ENCODE peak calls at places on chromosomes 3 and 15, in six cellular contexts. F is thoracic aorta, R is colonic mucosa, T is tibial nerve, Q is K562, U is PC-9. L is an unnamed sample.
A peak's percentile ranks its signal among the peaks of the same experiment; 100 is the strongest.

GRCh38 chr15:42999201-42999779 is 78.7 kb upstream of the TTBK2 start:
- DNase-seq in F (no peak), R (no peak), T (no peak), Q (no peak), U (no peak), L (no peak)

GRCh38 chr15:51623386-51623938 is 891 bp upstream of the DMXL2 start:
- DNase-seq in F (no peak), R (peak; percentile 89), T (peak; percentile 46), Q (peak; percentile 77), U (peak; percentile 79), L (no peak)

GRCh38 chr3:15405448-15406050 is 21.8 kb downstream of the METTL6 start:
- DNase-seq in F (no peak), R (no peak), T (peak; percentile 49), Q (peak; percentile 76), U (no peak), L (no peak)

GRCh38 chr3:146974001-146974400 is 368.9 kb upstream of the PLSCR5 start:
- DNase-seq in F (no peak), R (no peak), T (no peak), Q (no peak), U (no peak), L (no peak)

GRCh38 chr3:80051602-80051962 is 283.8 kb upstream of the ROBO1 start:
- DNase-seq in F (no peak), R (no peak), T (no peak), Q (no peak), U (no peak), L (no peak)

GRCh38 chr3:132641837-132642538 is 17.6 kb downstream of the ACAD11 start:
- DNase-seq in F (no peak), R (no peak), T (no peak), Q (peak; percentile 28), U (peak; percentile 34), L (no peak)

GRCh38 chr3:189754356-189754755 is 123.2 kb downstream of the TP63 start:
- DNase-seq in F (no peak), R (no peak), T (no peak), Q (no peak), U (no peak), L (no peak)

GRCh38 chr3:126152931-126153694 is 27.3 kb downstream of the ALDH1L1 start:
- DNase-seq in F (no peak), R (peak; percentile 9), T (no peak), Q (no peak), U (no peak), L (no peak)

GRCh38 chr3:73580343-73580742 is 44.4 kb downstream of the PDZRN3 start:
- DNase-seq in F (no peak), R (no peak), T (no peak), Q (no peak), U (no peak), L (no peak)

GRCh38 chr3:192422321-192422997 is 304.9 kb downstream of the FGF12 start:
- DNase-seq in F (no peak), R (no peak), T (no peak), Q (no peak), U (peak; percentile 75), L (no peak)

GRCh38 chr15:92839696-92840095 is 60.4 kb upstream of the CHD2 start:
- DNase-seq in F (no peak), R (no peak), T (no peak), Q (no peak), U (no peak), L (no peak)

GRCh38 chr15:35444557-35445204 is 101.3 kb downstream of the DPH6 start:
- DNase-seq in F (no peak), R (no peak), T (no peak), Q (peak; percentile 60), U (no peak), L (peak; percentile 22)

GRCh38 chr3:4983739-4984510 is 4.7 kb downstream of the BHLHE40 start:
- DNase-seq in F (no peak), R (peak; percentile 72), T (peak; percentile 52), Q (peak; percentile 83), U (peak; percentile 71), L (no peak)

GRCh38 chr15:51878446-51879386 is 49.3 kb downstream of the TMOD3 start:
- DNase-seq in F (no peak), R (no peak), T (no peak), Q (peak; percentile 53), U (peak; percentile 85), L (no peak)

GRCh38 chr15:100762913-100763627 is 116.6 kb upstream of the ALDH1A3 start:
- DNase-seq in F (no peak), R (no peak), T (no peak), Q (no peak), U (no peak), L (no peak)

GRCh38 chr3:5021116-5021515 is 41.9 kb downstream of the BHLHE40 start:
- DNase-seq in F (no peak), R (no peak), T (no peak), Q (no peak), U (no peak), L (no peak)

GRCh38 chr15:99556010-99556409 is 9.8 kb upstream of the MEF2A start:
- DNase-seq in F (no peak), R (no peak), T (no peak), Q (no peak), U (no peak), L (no peak)

GRCh38 chr15:88257311-88257901 is 867 bp upstream of the NTRK3 start:
- DNase-seq in F (no peak), R (no peak), T (no peak), Q (no peak), U (no peak), L (no peak)

GRCh38 chr3:23889401-23889800 is 27.4 kb downstream of the NKIRAS1 start:
- DNase-seq in F (no peak), R (no peak), T (no peak), Q (no peak), U (peak; percentile 48), L (no peak)

GRCh38 chr3:48798998-48799397 is 48.7 kb downstream of the PRKAR2A start:
- DNase-seq in F (no peak), R (peak; percentile 62), T (no peak), Q (no peak), U (no peak), L (no peak)

GRCh38 chr3:187989458-187990153 is 164.4 kb upstream of the LPP start:
- DNase-seq in F (no peak), R (no peak), T (no peak), Q (no peak), U (no peak), L (peak; percentile 81)

GRCh38 chr15:76714950-76715349 is 190.2 kb downstream of the SCAPER start:
- DNase-seq in F (no peak), R (no peak), T (no peak), Q (no peak), U (no peak), L (no peak)

GRCh38 chr3:141421639-141422319 is 53.5 kb downstream of the ZBTB38 start:
- DNase-seq in F (no peak), R (no peak), T (no peak), Q (no peak), U (no peak), L (no peak)

GRCh38 chr15:101070502-101071273 is 151.5 kb downstream of the LRRK1 start:
- DNase-seq in F (no peak), R (no peak), T (no peak), Q (no peak), U (peak; percentile 87), L (no peak)

GRCh38 chr3:49745986-49746385 is 22.2 kb upstream of the GMPPB start:
- DNase-seq in F (no peak), R (no peak), T (no peak), Q (no peak), U (peak; percentile 87), L (no peak)

GRCh38 chr3:196207833-196208607 is 3.2 kb downstream of the ZDHHC19 start:
- DNase-seq in F (no peak), R (peak; percentile 64), T (no peak), Q (peak; percentile 94), U (peak; percentile 57), L (no peak)

GRCh38 chr3:2727566-2728318 is 382.4 kb downstream of the IL5RA start:
- DNase-seq in F (no peak), R (no peak), T (no peak), Q (no peak), U (no peak), L (no peak)

GRCh38 chr3:64176461-64176996 is 48.7 kb downstream of the PRICKLE2 start:
- DNase-seq in F (no peak), R (no peak), T (no peak), Q (no peak), U (no peak), L (no peak)

GRCh38 chr3:88203537-88204143 is 53.9 kb downstream of the C3orf38 start:
- DNase-seq in F (no peak), R (peak; percentile 66), T (peak; percentile 93), Q (peak; percentile 67), U (no peak), L (peak; percentile 64)

GRCh38 chr15:100330629-100331215 is 11.1 kb downstream of the ADAMTS17 start:
- DNase-seq in F (no peak), R (no peak), T (no peak), Q (no peak), U (no peak), L (no peak)

GRCh38 chr3:112686360-112686759 is 45.4 kb upstream of the CCDC80 start:
- DNase-seq in F (no peak), R (no peak), T (no peak), Q (no peak), U (no peak), L (no peak)

GRCh38 chr15:58552505-58553364 is 120.9 kb downstream of the LIPC start:
- DNase-seq in F (no peak), R (no peak), T (no peak), Q (no peak), U (no peak), L (no peak)
- H3K4me3 ChIP-seq in F (peak overlapping the region; percentile 58), R (no peak overlapping the region), T (peak overlapping the region; percentile 17), Q (no peak overlapping the region), U (peak overlapping the region; percentile 44), L (no peak overlapping the region)

DNA sequence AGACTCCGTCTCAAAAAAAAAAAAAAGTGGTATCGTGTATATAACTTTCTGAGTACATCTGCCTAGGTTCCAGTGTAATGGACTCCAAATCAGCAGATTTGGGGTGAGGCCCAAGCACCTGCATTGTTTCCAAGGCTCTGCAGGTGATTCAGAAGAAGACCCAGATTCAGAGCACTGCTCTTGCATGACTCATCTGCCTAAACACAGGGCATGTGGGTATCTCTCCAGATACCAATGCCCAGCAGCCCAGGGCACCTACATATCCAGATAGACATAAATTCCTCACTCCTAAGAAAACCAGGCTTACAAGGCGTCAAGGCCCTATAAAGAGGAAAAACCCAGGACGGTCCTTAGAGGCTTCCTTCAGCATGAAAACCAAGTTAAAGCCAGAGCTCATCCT is 24.3 kb downstream of the NDUFAF1 start:
- DNase-seq in F (no peak), R (no peak), T (no peak), Q (no peak), U (no peak), L (no peak)
- H3K36me3 ChIP-seq in F (no peaks in the 10 kb centered on the region), R (no peaks in the 10 kb centered on the region), T (no peaks in the 10 kb centered on the region), Q (peaks cover 72% of the 10 kb centered on the region), U (peaks cover 6% of the 10 kb centered on the region), L (peaks cover 19% of the 10 kb centered on the region)

GRCh38 chr15:75680007-75680789 is 32.5 kb downstream of the CSPG4 start:
- DNase-seq in F (no peak), R (no peak), T (no peak), Q (no peak), U (no peak), L (no peak)
- H3K27ac ChIP-seq in F (peak overlapping the region; percentile 53), R (no peak overlapping the region), T (no peak overlapping the region), Q (no peak overlapping the region), U (no peak overlapping the region), L (no peak overlapping the region)

DNA sequence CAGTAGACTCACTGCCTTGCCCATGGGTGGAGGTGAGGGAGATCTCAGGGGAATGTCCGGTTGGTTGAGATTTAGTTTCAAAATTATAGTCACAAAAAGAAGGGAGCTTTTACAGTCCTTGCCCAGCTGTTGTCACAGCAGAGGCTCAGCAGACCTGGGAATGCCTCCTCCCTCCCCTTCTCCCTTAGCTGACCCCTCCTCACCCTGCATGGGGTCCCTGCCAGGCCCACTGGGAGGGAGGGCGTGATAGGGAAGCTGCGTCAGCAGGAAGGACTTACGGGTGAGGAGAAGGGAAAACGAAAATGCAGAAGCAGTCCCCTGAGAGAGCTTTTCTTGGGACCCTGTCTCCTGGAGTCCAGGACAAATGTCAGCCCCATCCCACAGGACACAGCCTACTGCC is 18.9 kb downstream of the SCN5A start:
- DNase-seq in F (no peak), R (no peak), T (no peak), Q (no peak), U (no peak), L (no peak)
- H3K4me3 ChIP-seq in F (no peak overlapping the region), R (no peak overlapping the region), T (no peak overlapping the region), Q (no peak overlapping the region), U (no peak overlapping the region), L (no peak overlapping the region)

L was measured in iPS DF 6.9.